ENCODE peak calls at places on chromosome 10, in nine cellular contexts. One of them, this sample, is unnamed.

GRCh38 chr10:43122096-43122495 is 16.1 kb upstream of the CSGALNACT2 start:
- DNase-seq in A549: no peak
- DNase-seq in spleen: peak
- DNase-seq in colonic mucosa: no peak
- DNase-seq in mammary epithelial cell: no peak
- DNase-seq in OCI-LY7: no peak
- DNase-seq in ovary: peak
- DNase-seq in osteoblast: peak
- DNase-seq in psoas muscle: no peak
- DNase-seq in this sample: no peak

GRCh38 chr10:132596742-132597279 is 59.2 kb downstream of the INPP5A start:
- DNase-seq in mammary epithelial cell: no peak
- DNase-seq in A549: no peak
- DNase-seq in OCI-LY7: no peak
- DNase-seq in ovary: no peak
- DNase-seq in spleen: peak
- DNase-seq in osteoblast: peak
- DNase-seq in colonic mucosa: no peak
- DNase-seq in psoas muscle: no peak
- DNase-seq in this sample: no peak

GRCh38 chr10:13309792-13310191 is 9.9 kb upstream of the PHYH start:
- DNase-seq in mammary epithelial cell: no peak
- DNase-seq in psoas muscle: no peak
- DNase-seq in ovary: no peak
- DNase-seq in osteoblast: no peak
- DNase-seq in A549: no peak
- DNase-seq in colonic mucosa: no peak
- DNase-seq in OCI-LY7: no peak
- DNase-seq in spleen: no peak
- DNase-seq in this sample: no peak

GRCh38 chr10:31477584-31477983 is 158.6 kb downstream of the ZEB1 start:
- DNase-seq in psoas muscle: no peak
- DNase-seq in spleen: no peak
- DNase-seq in ovary: no peak
- DNase-seq in osteoblast: no peak
- DNase-seq in mammary epithelial cell: no peak
- DNase-seq in colonic mucosa: no peak
- DNase-seq in OCI-LY7: no peak
- DNase-seq in A549: no peak
- DNase-seq in this sample: no peak

GRCh38 chr10:77297370-77297692 is 340.3 kb downstream of the KCNMA1 start:
- DNase-seq in osteoblast: peak
- DNase-seq in mammary epithelial cell: peak
- DNase-seq in psoas muscle: no peak
- DNase-seq in A549: no peak
- DNase-seq in spleen: no peak
- DNase-seq in colonic mucosa: no peak
- DNase-seq in OCI-LY7: no peak
- DNase-seq in ovary: no peak
- DNase-seq in this sample: peak

GRCh38 chr10:78288716-78289115 is 255.1 kb downstream of the RPS24 start:
- DNase-seq in spleen: peak
- DNase-seq in A549: no peak
- DNase-seq in psoas muscle: no peak
- DNase-seq in colonic mucosa: no peak
- DNase-seq in OCI-LY7: no peak
- DNase-seq in osteoblast: no peak
- DNase-seq in mammary epithelial cell: no peak
- DNase-seq in ovary: no peak
- DNase-seq in this sample: no peak

GRCh38 chr10:132071667-132072066 is 5.9 kb downstream of the JAKMIP3 start:
- DNase-seq in OCI-LY7: no peak
- DNase-seq in mammary epithelial cell: no peak
- DNase-seq in A549: no peak
- DNase-seq in colonic mucosa: no peak
- DNase-seq in spleen: no peak
- DNase-seq in ovary: no peak
- DNase-seq in psoas muscle: no peak
- DNase-seq in osteoblast: no peak
- DNase-seq in this sample: no peak

GRCh38 chr10:103367782-103368518 is at the start of gene TAF5:
- DNase-seq in psoas muscle: peak
- DNase-seq in spleen: peak
- DNase-seq in A549: peak
- DNase-seq in colonic mucosa: peak
- DNase-seq in osteoblast: peak
- DNase-seq in OCI-LY7: peak
- DNase-seq in ovary: peak
- DNase-seq in mammary epithelial cell: peak
- DNase-seq in this sample: peak

GRCh38 chr10:26573674-26574073 is 123.8 kb upstream of the PDSS1 start:
- DNase-seq in psoas muscle: no peak
- DNase-seq in colonic mucosa: no peak
- DNase-seq in OCI-LY7: no peak
- DNase-seq in A549: no peak
- DNase-seq in osteoblast: no peak
- DNase-seq in spleen: no peak
- DNase-seq in mammary epithelial cell: no peak
- DNase-seq in ovary: no peak
- DNase-seq in this sample: no peak

GRCh38 chr10:113961261-113961938 is 82.3 kb upstream of the ADRB1 start:
- DNase-seq in spleen: no peak
- DNase-seq in mammary epithelial cell: no peak
- DNase-seq in OCI-LY7: peak
- DNase-seq in A549: no peak
- DNase-seq in ovary: no peak
- DNase-seq in osteoblast: no peak
- DNase-seq in psoas muscle: no peak
- DNase-seq in colonic mucosa: peak
- DNase-seq in this sample: no peak

GRCh38 chr10:31619410-31620095 is 300.5 kb downstream of the ZEB1 start:
- DNase-seq in OCI-LY7: no peak
- DNase-seq in ovary: no peak
- DNase-seq in A549: no peak
- DNase-seq in psoas muscle: peak
- DNase-seq in spleen: peak
- DNase-seq in mammary epithelial cell: no peak
- DNase-seq in osteoblast: no peak
- DNase-seq in colonic mucosa: no peak
- DNase-seq in this sample: no peak

GRCh38 chr10:128001886-128002285 is 95.0 kb downstream of the PTPRE start:
- DNase-seq in spleen: no peak
- DNase-seq in osteoblast: no peak
- DNase-seq in colonic mucosa: no peak
- DNase-seq in ovary: no peak
- DNase-seq in A549: no peak
- DNase-seq in psoas muscle: no peak
- DNase-seq in OCI-LY7: no peak
- DNase-seq in mammary epithelial cell: no peak
- DNase-seq in this sample: no peak

GRCh38 chr10:17918187-17918903 is 33.4 kb upstream of the SLC39A12 start:
- DNase-seq in colonic mucosa: no peak
- DNase-seq in OCI-LY7: no peak
- DNase-seq in spleen: no peak
- DNase-seq in A549: no peak
- DNase-seq in osteoblast: no peak
- DNase-seq in mammary epithelial cell: no peak
- DNase-seq in psoas muscle: no peak
- DNase-seq in ovary: no peak
- DNase-seq in this sample: no peak

GRCh38 chr10:113187066-113187777 is 237.2 kb downstream of the TCF7L2 start:
- DNase-seq in colonic mucosa: no peak
- DNase-seq in mammary epithelial cell: peak
- DNase-seq in osteoblast: no peak
- DNase-seq in psoas muscle: peak
- DNase-seq in spleen: no peak
- DNase-seq in A549: no peak
- DNase-seq in OCI-LY7: no peak
- DNase-seq in ovary: peak
- DNase-seq in this sample: peak

GRCh38 chr10:1553951-1554350 is 183.4 kb downstream of the ADARB2 start:
- DNase-seq in OCI-LY7: no peak
- DNase-seq in osteoblast: peak
- DNase-seq in mammary epithelial cell: no peak
- DNase-seq in ovary: no peak
- DNase-seq in colonic mucosa: no peak
- DNase-seq in A549: no peak
- DNase-seq in psoas muscle: no peak
- DNase-seq in spleen: peak
- DNase-seq in this sample: no peak

GRCh38 chr10:66538908-66539307 is 386.9 kb upstream of the LRRTM3 start:
- DNase-seq in colonic mucosa: no peak
- DNase-seq in ovary: no peak
- DNase-seq in osteoblast: no peak
- DNase-seq in OCI-LY7: no peak
- DNase-seq in A549: no peak
- DNase-seq in psoas muscle: no peak
- DNase-seq in mammary epithelial cell: no peak
- DNase-seq in spleen: no peak
- DNase-seq in this sample: no peak

GRCh38 chr10:100020883-100021248 is 11.1 kb upstream of the DNMBP start:
- DNase-seq in colonic mucosa: no peak
- DNase-seq in ovary: no peak
- DNase-seq in OCI-LY7: peak
- DNase-seq in mammary epithelial cell: no peak
- DNase-seq in A549: no peak
- DNase-seq in psoas muscle: no peak
- DNase-seq in osteoblast: peak
- DNase-seq in spleen: no peak
- DNase-seq in this sample: no peak

GRCh38 chr10:69496352-69497234 is 45.3 kb downstream of the TSPAN15 start:
- DNase-seq in spleen: peak
- DNase-seq in OCI-LY7: no peak
- DNase-seq in osteoblast: peak
- DNase-seq in colonic mucosa: no peak
- DNase-seq in ovary: no peak
- DNase-seq in mammary epithelial cell: no peak
- DNase-seq in A549: no peak
- DNase-seq in psoas muscle: peak
- DNase-seq in this sample: no peak

GRCh38 chr10:74194545-74194944 is 43.5 kb downstream of the ADK start:
- DNase-seq in ovary: no peak
- DNase-seq in osteoblast: peak
- DNase-seq in OCI-LY7: no peak
- DNase-seq in spleen: no peak
- DNase-seq in colonic mucosa: no peak
- DNase-seq in mammary epithelial cell: peak
- DNase-seq in A549: no peak
- DNase-seq in psoas muscle: no peak
- DNase-seq in this sample: peak

GRCh38 chr10:72038458-72039001 is 49.8 kb downstream of the SPOCK2 start:
- DNase-seq in OCI-LY7: no peak
- DNase-seq in ovary: peak
- DNase-seq in psoas muscle: no peak
- DNase-seq in A549: no peak
- DNase-seq in osteoblast: peak
- DNase-seq in colonic mucosa: no peak
- DNase-seq in spleen: no peak
- DNase-seq in mammary epithelial cell: peak
- DNase-seq in this sample: peak

GRCh38 chr10:52245547-52245946 is 68.5 kb upstream of the DKK1 start:
- DNase-seq in psoas muscle: no peak
- DNase-seq in spleen: no peak
- DNase-seq in mammary epithelial cell: no peak
- DNase-seq in osteoblast: no peak
- DNase-seq in ovary: no peak
- DNase-seq in A549: no peak
- DNase-seq in colonic mucosa: no peak
- DNase-seq in OCI-LY7: no peak
- DNase-seq in this sample: no peak

GRCh38 chr10:126846959-126847358 is 58.3 kb upstream of the DOCK1 start:
- DNase-seq in colonic mucosa: no peak
- DNase-seq in mammary epithelial cell: no peak
- DNase-seq in A549: no peak
- DNase-seq in spleen: no peak
- DNase-seq in OCI-LY7: no peak
- DNase-seq in osteoblast: no peak
- DNase-seq in psoas muscle: no peak
- DNase-seq in ovary: no peak
- DNase-seq in this sample: no peak
- TF ChIP-seq CTCF in colonic mucosa: no peak
- TF ChIP-seq CTCF in mammary epithelial cell: no peak
- TF ChIP-seq CTCF in A549: no peak
- TF ChIP-seq CTCF in spleen: no peak
- TF ChIP-seq CTCF in OCI-LY7: no peak
- TF ChIP-seq CTCF in osteoblast: peak
- TF ChIP-seq CTCF in psoas muscle: no peak
- TF ChIP-seq CTCF in ovary: no peak
- TF ChIP-seq CTCF in this sample: no peak

DNA sequence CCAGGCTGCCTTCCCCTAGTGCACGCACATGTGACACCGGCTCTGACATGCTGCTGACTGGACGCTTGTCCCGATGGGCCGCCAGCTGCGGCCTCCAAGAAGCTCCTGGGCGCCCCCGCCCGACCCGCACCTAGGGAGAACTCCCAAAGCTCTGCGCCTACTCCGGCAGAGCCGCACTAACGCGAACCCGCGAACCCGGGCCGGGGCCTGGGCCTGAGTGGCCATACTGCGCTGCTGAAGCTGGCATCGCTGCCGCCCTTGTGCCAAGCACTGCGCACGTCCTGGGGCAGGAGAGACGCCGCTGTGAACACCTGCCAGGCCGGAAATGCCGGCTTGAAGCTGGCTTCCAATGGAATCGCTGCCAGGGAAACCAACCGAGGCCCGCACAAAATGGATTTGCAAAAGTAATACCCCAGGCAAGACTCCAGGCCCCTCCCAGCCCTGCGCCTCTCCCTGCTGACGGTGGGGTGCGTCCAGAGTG is 85.1 kb downstream of the WASHC2A start:
- DNase-seq in A549: no peak
- DNase-seq in colonic mucosa: peak
- DNase-seq in ovary: no peak
- DNase-seq in mammary epithelial cell: no peak
- DNase-seq in spleen: no peak
- DNase-seq in osteoblast: no peak
- DNase-seq in OCI-LY7: no peak
- DNase-seq in psoas muscle: no peak
- DNase-seq in this sample: no peak
- H3K4me3 ChIP-seq in A549: peak
- H3K4me3 ChIP-seq in colonic mucosa: no peak
- H3K4me3 ChIP-seq in ovary: no peak
- H3K4me3 ChIP-seq in mammary epithelial cell: no peak
- H3K4me3 ChIP-seq in spleen: no peak
- H3K4me3 ChIP-seq in osteoblast: no peak
- H3K4me3 ChIP-seq in OCI-LY7: no peak
- H3K4me3 ChIP-seq in psoas muscle: peak
- H3K4me3 ChIP-seq in this sample: no peak

GRCh38 chr10:230758-231157 is 95.5 kb downstream of the ZMYND11 start:
- DNase-seq in ovary: no peak
- DNase-seq in osteoblast: no peak
- DNase-seq in mammary epithelial cell: no peak
- DNase-seq in OCI-LY7: peak
- DNase-seq in spleen: no peak
- DNase-seq in A549: peak
- DNase-seq in colonic mucosa: no peak
- DNase-seq in psoas muscle: no peak
- DNase-seq in this sample: no peak
- TF ChIP-seq CTCF in ovary: no peak
- TF ChIP-seq CTCF in osteoblast: peak
- TF ChIP-seq CTCF in mammary epithelial cell: peak
- TF ChIP-seq CTCF in OCI-LY7: peak
- TF ChIP-seq CTCF in spleen: no peak
- TF ChIP-seq CTCF in A549: peak
- TF ChIP-seq CTCF in colonic mucosa: no peak
- TF ChIP-seq CTCF in psoas muscle: peak
- TF ChIP-seq CTCF in this sample: peak

GRCh38 chr10:125157473-125157865 is 2.9 kb downstream of the CTBP2 start:
- DNase-seq in colonic mucosa: no peak
- DNase-seq in mammary epithelial cell: no peak
- DNase-seq in ovary: no peak
- DNase-seq in OCI-LY7: no peak
- DNase-seq in psoas muscle: no peak
- DNase-seq in osteoblast: peak
- DNase-seq in A549: no peak
- DNase-seq in spleen: no peak
- DNase-seq in this sample: no peak
- H3K4me3 ChIP-seq in colonic mucosa: peak
- H3K4me3 ChIP-seq in mammary epithelial cell: peak
- H3K4me3 ChIP-seq in ovary: peak
- H3K4me3 ChIP-seq in OCI-LY7: no peak
- H3K4me3 ChIP-seq in psoas muscle: peak
- H3K4me3 ChIP-seq in osteoblast: peak
- H3K4me3 ChIP-seq in A549: peak
- H3K4me3 ChIP-seq in spleen: peak
- H3K4me3 ChIP-seq in this sample: peak

This sample was measured in fibroblast of pulmonary artery.